ENCODE peak calls at places on chromosome 11, in nine cellular contexts. One of them, this sample, is unnamed. For H3K4me1, the result is how much of the 10 kb centered on the place peaks cover.

GRCh38 chr11:56045538-56045937 is 18.1 kb downstream of the OR5AS1 start:
- DNase-seq in uterus: no peak
- DNase-seq in Caco-2: no peak
- DNase-seq in PC-3: no peak
- DNase-seq in cardiac muscle cell: no peak
- DNase-seq in psoas muscle: no peak
- DNase-seq in GM23248: no peak
- DNase-seq in adipocyte: no peak
- DNase-seq in upper lobe of right lung: no peak
- DNase-seq in this sample: no peak

GRCh38 chr11:130999992-131000770 is 83.9 kb upstream of the SNX19 start:
- DNase-seq in uterus: no peak
- DNase-seq in Caco-2: peak
- DNase-seq in PC-3: peak
- DNase-seq in cardiac muscle cell: peak
- DNase-seq in psoas muscle: no peak
- DNase-seq in GM23248: peak
- DNase-seq in adipocyte: peak
- DNase-seq in upper lobe of right lung: no peak
- DNase-seq in this sample: no peak

GRCh38 chr11:102202972-102203371 is 92.7 kb downstream of the YAP1 start:
- DNase-seq in uterus: no peak
- DNase-seq in Caco-2: no peak
- DNase-seq in PC-3: no peak
- DNase-seq in cardiac muscle cell: no peak
- DNase-seq in psoas muscle: no peak
- DNase-seq in GM23248: no peak
- DNase-seq in adipocyte: no peak
- DNase-seq in upper lobe of right lung: no peak
- DNase-seq in this sample: no peak

GRCh38 chr11:88555018-88555828 is 217.7 kb upstream of the CTSC start:
- DNase-seq in uterus: peak
- DNase-seq in Caco-2: no peak
- DNase-seq in PC-3: peak
- DNase-seq in cardiac muscle cell: peak
- DNase-seq in psoas muscle: no peak
- DNase-seq in GM23248: peak
- DNase-seq in adipocyte: peak
- DNase-seq in upper lobe of right lung: no peak
- DNase-seq in this sample: no peak

GRCh38 chr11:93487032-93487483 is 56.1 kb downstream of the SMCO4 start:
- DNase-seq in uterus: peak
- DNase-seq in Caco-2: peak
- DNase-seq in PC-3: no peak
- DNase-seq in cardiac muscle cell: no peak
- DNase-seq in psoas muscle: no peak
- DNase-seq in GM23248: no peak
- DNase-seq in adipocyte: no peak
- DNase-seq in upper lobe of right lung: no peak
- DNase-seq in this sample: peak

GRCh38 chr11:33147559-33147958 is 13.7 kb downstream of the CSTF3 start:
- DNase-seq in uterus: no peak
- DNase-seq in Caco-2: no peak
- DNase-seq in PC-3: peak
- DNase-seq in cardiac muscle cell: no peak
- DNase-seq in psoas muscle: no peak
- DNase-seq in GM23248: no peak
- DNase-seq in adipocyte: no peak
- DNase-seq in upper lobe of right lung: no peak
- DNase-seq in this sample: no peak

GRCh38 chr11:70551323-70552166 is 153.2 kb downstream of the CTTN start:
- DNase-seq in uterus: no peak
- DNase-seq in Caco-2: no peak
- DNase-seq in PC-3: no peak
- DNase-seq in cardiac muscle cell: peak
- DNase-seq in psoas muscle: no peak
- DNase-seq in GM23248: peak
- DNase-seq in adipocyte: no peak
- DNase-seq in upper lobe of right lung: no peak
- DNase-seq in this sample: no peak

GRCh38 chr11:126890561-126890960 is 110.0 kb downstream of the KIRREL3 start:
- DNase-seq in uterus: no peak
- DNase-seq in Caco-2: no peak
- DNase-seq in PC-3: no peak
- DNase-seq in cardiac muscle cell: no peak
- DNase-seq in psoas muscle: no peak
- DNase-seq in GM23248: no peak
- DNase-seq in adipocyte: no peak
- DNase-seq in upper lobe of right lung: no peak
- DNase-seq in this sample: no peak

GRCh38 chr11:1767399-1768140 is 3.8 kb upstream of the CTSD start:
- DNase-seq in uterus: no peak
- DNase-seq in Caco-2: no peak
- DNase-seq in PC-3: no peak
- DNase-seq in cardiac muscle cell: no peak
- DNase-seq in psoas muscle: no peak
- DNase-seq in GM23248: no peak
- DNase-seq in adipocyte: no peak
- DNase-seq in upper lobe of right lung: peak
- DNase-seq in this sample: no peak

GRCh38 chr11:11677672-11678356 is 56.0 kb upstream of the GALNT18 start:
- DNase-seq in uterus: no peak
- DNase-seq in Caco-2: no peak
- DNase-seq in PC-3: no peak
- DNase-seq in cardiac muscle cell: no peak
- DNase-seq in psoas muscle: no peak
- DNase-seq in GM23248: no peak
- DNase-seq in adipocyte: no peak
- DNase-seq in upper lobe of right lung: no peak
- DNase-seq in this sample: no peak
- H3K4me1 ChIP-seq in uterus: under half
- H3K4me1 ChIP-seq in Caco-2: under half
- H3K4me1 ChIP-seq in PC-3: under half
- H3K4me1 ChIP-seq in cardiac muscle cell: under half
- H3K4me1 ChIP-seq in psoas muscle: under half
- H3K4me1 ChIP-seq in GM23248: under half
- H3K4me1 ChIP-seq in adipocyte: under half
- H3K4me1 ChIP-seq in upper lobe of right lung: under half
- H3K4me1 ChIP-seq in this sample: under half

GRCh38 chr11:69290791-69291190 is 3.2 kb upstream of the MYEOV start:
- DNase-seq in uterus: no peak
- DNase-seq in Caco-2: no peak
- DNase-seq in PC-3: no peak
- DNase-seq in cardiac muscle cell: no peak
- DNase-seq in psoas muscle: no peak
- DNase-seq in GM23248: no peak
- DNase-seq in adipocyte: no peak
- DNase-seq in upper lobe of right lung: no peak
- DNase-seq in this sample: no peak
- H3K4me1 ChIP-seq in uterus: under half
- H3K4me1 ChIP-seq in Caco-2: under half
- H3K4me1 ChIP-seq in PC-3: under half
- H3K4me1 ChIP-seq in cardiac muscle cell: under half
- H3K4me1 ChIP-seq in psoas muscle: under half
- H3K4me1 ChIP-seq in GM23248: under half
- H3K4me1 ChIP-seq in adipocyte: under half
- H3K4me1 ChIP-seq in upper lobe of right lung: under half
- H3K4me1 ChIP-seq in this sample: under half

GRCh38 chr11:73194034-73194507 is 24.0 kb upstream of the P2RY2 start:
- DNase-seq in uterus: no peak
- DNase-seq in Caco-2: peak
- DNase-seq in PC-3: no peak
- DNase-seq in cardiac muscle cell: no peak
- DNase-seq in psoas muscle: no peak
- DNase-seq in GM23248: no peak
- DNase-seq in adipocyte: no peak
- DNase-seq in upper lobe of right lung: no peak
- DNase-seq in this sample: no peak

GRCh38 chr11:73196576-73196975 is 21.5 kb upstream of the P2RY2 start:
- DNase-seq in uterus: no peak
- DNase-seq in Caco-2: peak
- DNase-seq in PC-3: no peak
- DNase-seq in cardiac muscle cell: no peak
- DNase-seq in psoas muscle: no peak
- DNase-seq in GM23248: no peak
- DNase-seq in adipocyte: no peak
- DNase-seq in upper lobe of right lung: no peak
- DNase-seq in this sample: no peak

GRCh38 chr11:73195191-73196007 is 22.7 kb upstream of the P2RY2 start:
- DNase-seq in uterus: no peak
- DNase-seq in Caco-2: peak
- DNase-seq in PC-3: peak
- DNase-seq in cardiac muscle cell: no peak
- DNase-seq in psoas muscle: no peak
- DNase-seq in GM23248: peak
- DNase-seq in adipocyte: no peak
- DNase-seq in upper lobe of right lung: no peak
- DNase-seq in this sample: no peak

GRCh38 chr11:73193251-73194033 is 24.6 kb upstream of the P2RY2 start:
- DNase-seq in uterus: no peak
- DNase-seq in Caco-2: peak
- DNase-seq in PC-3: peak
- DNase-seq in cardiac muscle cell: no peak
- DNase-seq in psoas muscle: no peak
- DNase-seq in GM23248: no peak
- DNase-seq in adipocyte: no peak
- DNase-seq in upper lobe of right lung: no peak
- DNase-seq in this sample: no peak

DNA sequence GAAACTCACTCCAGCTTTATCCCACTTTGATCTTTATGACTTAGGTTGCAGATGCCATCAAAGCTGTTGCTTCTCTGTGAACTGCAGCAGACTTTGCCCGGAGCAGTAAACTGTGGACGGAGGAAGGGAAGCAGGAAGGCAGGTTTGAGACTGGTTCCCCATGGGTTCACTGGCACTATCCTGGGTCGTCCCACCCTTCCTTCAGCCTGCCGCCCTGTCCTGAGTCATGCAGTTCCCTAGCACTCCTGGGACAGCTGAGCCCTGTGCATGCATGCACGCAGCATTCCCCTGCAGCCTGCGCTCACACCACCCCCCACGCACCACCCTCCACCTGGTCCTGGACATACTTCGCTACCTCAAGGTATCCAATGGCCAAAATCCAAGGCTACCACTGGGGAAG is 23.5 kb upstream of the P2RY2 start:
- DNase-seq in uterus: no peak
- DNase-seq in Caco-2: peak
- DNase-seq in PC-3: peak
- DNase-seq in cardiac muscle cell: no peak
- DNase-seq in psoas muscle: no peak
- DNase-seq in GM23248: peak
- DNase-seq in adipocyte: no peak
- DNase-seq in upper lobe of right lung: no peak
- DNase-seq in this sample: no peak
- H3K4me1 ChIP-seq in uterus: under half
- H3K4me1 ChIP-seq in Caco-2: half or more
- H3K4me1 ChIP-seq in PC-3: half or more
- H3K4me1 ChIP-seq in cardiac muscle cell: under half
- H3K4me1 ChIP-seq in psoas muscle: under half
- H3K4me1 ChIP-seq in GM23248: under half
- H3K4me1 ChIP-seq in adipocyte: under half
- H3K4me1 ChIP-seq in upper lobe of right lung: under half
- H3K4me1 ChIP-seq in this sample: under half

GRCh38 chr11:57458410-57459111 is 1.8 kb upstream of the RTN4RL2 start:
- DNase-seq in uterus: peak
- DNase-seq in Caco-2: no peak
- DNase-seq in PC-3: peak
- DNase-seq in cardiac muscle cell: peak
- DNase-seq in psoas muscle: peak
- DNase-seq in GM23248: peak
- DNase-seq in adipocyte: peak
- DNase-seq in upper lobe of right lung: peak
- DNase-seq in this sample: peak
- H3K4me1 ChIP-seq in uterus: under half
- H3K4me1 ChIP-seq in Caco-2: under half
- H3K4me1 ChIP-seq in PC-3: under half
- H3K4me1 ChIP-seq in cardiac muscle cell: under half
- H3K4me1 ChIP-seq in psoas muscle: under half
- H3K4me1 ChIP-seq in GM23248: under half
- H3K4me1 ChIP-seq in adipocyte: under half
- H3K4me1 ChIP-seq in upper lobe of right lung: under half
- H3K4me1 ChIP-seq in this sample: under half